ENCODE peak calls at places on chromosomes 7 and 10, in four cellular contexts. N, O, P and V are unnamed samples.

GRCh38 chr7:1156782-1157535 is 3.0 kb downstream of the ZFAND2A start:
- DNase-seq in N (no peak), O (peak; percentile 100), P (no peak), V (peak; percentile 98)

GRCh38 chr7:3201937-3202715 is 98.9 kb upstream of the SDK1 start:
- DNase-seq in N (no peak), O (no peak), P (no peak), V (no peak)

GRCh38 chr7:98617051-98617959 is at the start of gene NPTX2:
- DNase-seq in N (no peak), O (no peak), P (no peak), V (no peak)

GRCh38 chr10:102241037-102241443 is 272 bp downstream of the PITX3 start:
- DNase-seq in N (no peak), O (no peak), P (no peak), V (no peak)

GRCh38 chr10:99760321-99760720 is 22.1 kb upstream of the ABCC2 start:
- DNase-seq in N (no peak), O (no peak), P (no peak), V (no peak)

GRCh38 chr10:131743190-131744151 is 157.3 kb upstream of the PPP2R2D start:
- DNase-seq in N (no peak), O (no peak), P (no peak), V (no peak)

GRCh38 chr10:71604324-71605018 is 115.1 kb downstream of the C10orf105 start:
- DNase-seq in N (no peak), O (no peak), P (no peak), V (no peak)

GRCh38 chr10:1598393-1599153 is 138.8 kb downstream of the ADARB2 start:
- DNase-seq in N (no peak), O (no peak), P (no peak), V (no peak)

GRCh38 chr7:101207459-101207858 is 6.6 kb upstream of the MOGAT3 start:
- DNase-seq in N (no peak), O (no peak), P (no peak), V (no peak)

GRCh38 chr7:34133356-34133982 is 228.1 kb downstream of the BMPER start:
- DNase-seq in N (no peak), O (no peak), P (no peak), V (no peak)

GRCh38 chr10:124292911-124293640 is 125.6 kb downstream of the OAT start:
- DNase-seq in N (no peak), O (no peak), P (no peak), V (no peak)

GRCh38 chr10:131049051-131049450 is 262.5 kb downstream of the TCERG1L start:
- DNase-seq in N (no peak), O (no peak), P (no peak), V (no peak)

GRCh38 chr7:2032876-2033407 is 199.8 kb downstream of the MAD1L1 start:
- DNase-seq in N (no peak), O (no peak), P (no peak), V (no peak)

GRCh38 chr10:103745264-103746247 is 109.8 kb downstream of the SH3PXD2A start:
- DNase-seq in N (peak; percentile 76), O (no peak), P (no peak), V (no peak)

GRCh38 chr10:22459496-22459895 is 114.2 kb downstream of the SPAG6 start:
- DNase-seq in N (no peak), O (no peak), P (no peak), V (no peak)

GRCh38 chr10:110226555-110226925 is 19.1 kb downstream of the MXI1 start:
- DNase-seq in N (peak; percentile 85), O (peak; percentile 60), P (peak; percentile 90), V (no peak)

GRCh38 chr10:21638681-21639080 is 104.6 kb downstream of the MLLT10 start:
- DNase-seq in N (no peak), O (no peak), P (no peak), V (no peak)

GRCh38 chr7:117249696-117250095 is 73.2 kb downstream of the WNT2 start:
- DNase-seq in N (no peak), O (no peak), P (no peak), V (no peak)

GRCh38 chr7:151572136-151572535 is 52.4 kb upstream of the RHEB start:
- DNase-seq in N (no peak), O (no peak), P (no peak), V (no peak)

GRCh38 chr7:99628471-99629465 is 12.0 kb downstream of the ZSCAN25 start:
- DNase-seq in N (no peak), O (no peak), P (no peak), V (no peak)

GRCh38 chr10:42754155-42755027 is 28.2 kb upstream of the BMS1 start:
- DNase-seq in N (no peak), O (no peak), P (no peak), V (no peak)

GRCh38 chr10:103452714-103453230 is 602 bp upstream of the CALHM2 start:
- DNase-seq in N (no peak), O (no peak), P (no peak), V (no peak)

GRCh38 chr7:149087366-149087765 is 3.2 kb downstream of the ZNF786 start:
- DNase-seq in N (no peak), O (no peak), P (no peak), V (no peak)

GRCh38 chr7:149093228-149093627 is 2.7 kb upstream of the ZNF786 start:
- DNase-seq in N (no peak), O (no peak), P (peak; percentile 62), V (no peak)

DNA sequence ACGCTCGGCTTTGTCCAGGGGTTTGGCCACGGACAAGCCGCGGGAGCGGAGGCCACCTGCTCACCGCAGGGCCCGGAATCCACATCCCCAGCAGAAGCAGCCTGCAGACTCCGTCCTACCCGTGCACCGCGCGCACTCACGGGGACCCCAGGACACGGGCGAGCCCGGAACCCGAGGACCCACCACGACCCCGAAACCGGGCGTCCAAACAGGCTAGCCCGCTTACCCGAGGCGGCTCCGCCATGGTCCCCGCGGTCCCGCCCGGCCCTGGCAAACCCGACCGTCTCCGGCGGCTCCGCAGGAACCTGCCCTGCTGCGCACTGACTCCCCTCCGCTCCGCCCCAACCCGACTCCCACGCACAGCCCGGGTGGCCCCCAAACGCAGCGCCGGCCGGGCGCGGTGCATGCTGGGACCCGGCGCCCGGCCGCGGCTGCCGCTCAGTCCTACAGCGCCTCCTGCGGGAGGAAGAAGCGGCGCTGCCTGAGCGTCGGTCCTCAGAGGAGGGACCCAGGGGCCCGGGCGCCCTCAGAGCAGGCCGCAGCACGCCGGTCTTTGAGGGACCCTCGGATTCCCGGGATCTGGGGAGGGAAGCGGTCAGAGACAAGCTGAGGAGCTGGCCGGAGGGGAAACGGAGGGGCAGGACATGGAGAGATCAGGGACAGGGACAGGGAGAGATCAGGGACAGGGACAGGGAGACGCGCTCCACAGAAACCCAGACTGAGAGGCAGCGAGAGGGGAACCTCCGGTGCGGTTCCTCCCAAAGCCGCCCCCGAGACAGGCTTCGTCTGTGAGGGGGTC is at the start of gene ZNF786:
- DNase-seq in N (peak; percentile 62), O (peak; percentile 80), P (peak; percentile 97), V (peak; percentile 33)
- TF ChIP-seq REST in N (no peak), O (no peak), P (peak; percentile 66), V (no peak)

DNA sequence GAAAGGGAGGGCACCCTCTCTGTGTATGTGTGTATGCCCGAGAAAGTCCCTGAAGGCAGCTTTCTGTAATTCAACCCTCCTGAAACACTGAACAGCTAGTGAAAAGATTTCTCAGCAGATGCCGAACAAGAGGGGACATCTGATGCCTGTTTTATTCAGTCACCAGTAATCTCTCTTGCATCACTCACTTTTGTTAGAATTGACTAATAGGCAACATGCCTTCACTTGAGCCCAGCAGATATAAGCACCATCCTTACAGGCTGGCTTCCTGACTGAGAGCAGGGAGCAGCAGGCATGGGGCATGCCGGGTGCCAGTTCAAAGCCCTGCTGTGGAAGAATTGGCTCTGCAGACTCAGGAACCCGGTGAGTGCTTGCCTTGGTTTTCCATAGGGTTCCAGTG is at the start of gene ABCA13:
- DNase-seq in N (no peak), O (no peak), P (no peak), V (no peak)
- TF ChIP-seq TCF7L2 in N (no peak), O (no peak), P (no peak), V (no peak)

GRCh38 chr10:13712799-13713581 is 126.2 kb downstream of the PRPF18 start:
- DNase-seq in N (peak; percentile 44), O (no peak), P (peak; percentile 74), V (peak; percentile 38)
- TF ChIP-seq REST in N (no peak), O (no peak), P (no peak), V (no peak)

GRCh38 chr7:108875139-108875538 is 305.5 kb downstream of the DNAJB9 start:
- DNase-seq in N (peak; percentile 15), O (no peak), P (peak; percentile 31), V (no peak)
- TF ChIP-seq TCF7L2 in N (no peak), O (no peak), P (no peak), V (no peak)

GRCh38 chr10:45380903-45381610 is 7.0 kb downstream of the ALOX5 start:
- DNase-seq in N (no peak), O (no peak), P (no peak), V (no peak)

GRCh38 chr10:45379891-45380540 is 6.0 kb downstream of the ALOX5 start:
- DNase-seq in N (no peak), O (no peak), P (no peak), V (no peak)

GRCh38 chr10:45386657-45387056 is 12.6 kb downstream of the ALOX5 start:
- DNase-seq in N (no peak), O (no peak), P (no peak), V (no peak)

GRCh38 chr10:45382591-45382990 is 8.6 kb downstream of the ALOX5 start:
- DNase-seq in N (no peak), O (no peak), P (no peak), V (no peak)

DNA sequence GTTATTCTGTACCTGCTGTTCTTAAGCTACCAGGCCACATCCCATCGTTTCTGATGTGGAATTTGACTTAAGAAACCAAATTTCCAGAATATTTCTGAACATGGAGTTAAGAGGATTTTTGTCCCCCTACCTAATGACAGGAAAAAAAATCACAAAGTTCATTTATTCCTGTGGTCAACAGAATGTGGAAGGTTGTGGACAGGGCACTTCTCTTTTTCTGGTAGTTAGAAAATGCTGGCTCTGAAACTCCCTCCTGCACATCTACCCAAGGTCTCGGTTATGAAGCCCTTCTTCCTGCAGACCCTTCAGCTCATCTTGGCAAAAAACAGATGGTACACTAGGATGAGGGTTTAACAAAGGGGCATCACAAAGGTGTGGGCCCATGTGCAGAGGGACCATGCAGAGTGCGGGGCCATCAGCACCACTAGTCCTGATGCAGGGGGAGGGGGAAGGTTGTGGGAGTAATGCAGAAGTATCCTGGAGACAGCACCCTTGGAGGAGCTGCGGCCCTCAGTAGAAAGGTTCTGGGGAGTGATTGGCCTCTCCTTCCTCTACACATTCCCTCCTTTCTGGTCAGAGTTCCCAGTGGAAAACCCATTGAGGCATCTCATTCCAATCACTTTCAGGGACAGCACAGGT is 9.8 kb downstream of the ALOX5 start:
- DNase-seq in N (no peak), O (no peak), P (no peak), V (no peak)
- TF ChIP-seq REST in N (no peak), O (no peak), P (no peak), V (no peak)

DNA sequence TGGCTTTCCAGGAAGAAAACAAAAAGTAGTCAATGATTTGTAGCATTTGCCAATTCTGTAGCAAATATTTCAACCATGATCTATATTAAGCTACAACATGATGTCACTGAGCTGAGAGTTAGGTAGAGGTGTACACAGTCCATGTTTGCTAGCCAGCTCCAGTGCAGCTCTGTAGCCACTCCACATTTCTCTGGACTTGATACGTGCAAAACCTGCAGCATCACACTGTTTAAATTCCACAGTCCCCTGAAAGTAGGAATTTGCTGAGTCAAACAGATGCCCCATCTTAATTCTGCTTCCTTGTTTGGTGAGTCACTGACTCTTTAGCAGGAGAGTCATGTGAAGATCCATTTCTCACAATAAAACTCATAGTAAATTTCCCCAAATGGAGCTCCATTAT is 89.8 kb upstream of the LRRTM3 start:
- DNase-seq in N (no peak), O (no peak), P (no peak), V (no peak)
- TF ChIP-seq TCF7L2 in N (no peak), O (no peak), P (no peak), V (no peak)

GRCh38 chr7:43647772-43648643 is 65.1 kb downstream of the STK17A start:
- DNase-seq in N (peak; percentile 67), O (peak; percentile 33), P (no peak), V (peak; percentile 98)
- TF ChIP-seq REST in N (no peak), O (no peak), P (no peak), V (no peak)